ENCODE peak calls at places on chromosomes 3 and 15, in ten cellular contexts. D, H, Q, A, S, M, I, G, J and T are unnamed samples.

GRCh38 chr3:117633207-117633606 is 923.6 kb downstream of the TUSC7 start:
- DNase-seq in G (no peak), D (no peak), M (no peak), A (no peak), I (no peak), Q (no peak), H (no peak), S (no peak), J (no peak), T (no peak)

GRCh38 chr3:151008699-151009098 is 36.2 kb upstream of the CLRN1 start:
- DNase-seq in H (peak; percentile 24), M (no peak), S (no peak), Q (peak; percentile 41), I (no peak), J (no peak), G (no peak), A (no peak), D (no peak), T (peak; percentile 65)

GRCh38 chr15:25055356-25056068 is 100.7 kb downstream of the SNRPN start:
- DNase-seq in H (no peak), I (peak; percentile 29), Q (no peak), J (no peak), A (no peak), D (peak; percentile 19), M (no peak), G (peak; percentile 29), S (peak; percentile 24), T (no peak)

GRCh38 chr15:90031231-90031791 is 30.2 kb downstream of the ZNF710 start:
- DNase-seq in S (no peak), M (peak; percentile 89), H (no peak), I (peak; percentile 50), D (no peak), J (no peak), Q (no peak), G (peak; percentile 58), A (no peak), T (peak; percentile 77)

GRCh38 chr3:138356666-138357409 is 8.5 kb downstream of the MRAS start:
- DNase-seq in I (peak; percentile 33), G (no peak), H (no peak), Q (no peak), M (no peak), D (no peak), J (no peak), A (no peak), S (no peak), T (no peak)

GRCh38 chr15:78263907-78264303 is 457 bp upstream of the DNAJA4 start:
- DNase-seq in I (no peak), M (no peak), G (no peak), J (no peak), H (no peak), S (no peak), Q (no peak), A (no peak), D (no peak), T (no peak)

GRCh38 chr3:47782538-47783308 is 1.0 kb upstream of the SMARCC1 start:
- DNase-seq in G (peak; percentile 52), A (no peak), H (no peak), M (peak; percentile 39), I (no peak), S (no peak), Q (no peak), D (no peak), J (no peak), T (no peak)

GRCh38 chr3:115022835-115023398 is 124.2 kb downstream of the ZBTB20 start:
- DNase-seq in J (no peak), Q (no peak), D (no peak), S (no peak), H (no peak), A (no peak), M (no peak), G (no peak), I (no peak), T (no peak)

GRCh38 chr3:13470894-13471574 is 9.1 kb upstream of the HDAC11 start:
- DNase-seq in J (no peak), Q (no peak), M (no peak), I (peak; percentile 37), H (no peak), D (no peak), A (no peak), S (no peak), G (peak; percentile 41), T (no peak)
- TF ChIP-seq CTCF in J (no peak), Q (no peak), M (no peak), I (no peak), H (no peak), D (no peak), A (no peak), S (no peak), G (no peak), T (no peak)

GRCh38 chr3:57864853-57865252 is 108.7 kb downstream of the SLMAP start:
- DNase-seq in I (no peak), Q (no peak), S (no peak), A (no peak), H (no peak), J (no peak), D (no peak), G (no peak), M (no peak), T (peak; percentile 49)
- TF ChIP-seq CTCF in I (peak; percentile 64), Q (peak; percentile 57), S (peak; percentile 62), A (no peak), H (peak; percentile 31), J (peak; percentile 49), D (no peak), G (no peak), M (peak; percentile 18), T (peak; percentile 67)

DNA sequence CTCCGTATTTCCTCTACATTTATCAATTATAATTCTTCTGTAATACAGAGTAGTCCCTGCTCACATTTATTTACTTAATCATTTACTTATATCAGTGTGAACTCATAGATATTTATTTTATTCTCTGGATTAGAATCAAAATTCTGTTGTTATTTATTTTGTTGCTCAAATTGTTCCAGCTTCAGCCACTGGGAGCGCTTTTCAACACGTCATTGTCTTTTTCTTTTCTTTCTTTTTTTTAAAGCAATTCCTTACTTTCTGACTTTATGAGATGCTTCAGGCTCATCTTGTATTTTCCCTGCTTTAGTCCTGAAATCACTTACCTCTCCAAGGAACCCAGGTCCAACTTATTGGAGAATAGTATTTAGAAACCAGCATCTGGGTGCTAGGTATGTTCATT is 53.4 kb downstream of the GLCE start:
- DNase-seq in I (no peak), D (no peak), Q (no peak), J (no peak), G (no peak), A (no peak), S (no peak), H (no peak), M (no peak), T (no peak)
- TF ChIP-seq CTCF in I (no peak), D (no peak), Q (no peak), J (no peak), G (no peak), A (no peak), S (no peak), H (no peak), M (no peak), T (no peak)

DNA sequence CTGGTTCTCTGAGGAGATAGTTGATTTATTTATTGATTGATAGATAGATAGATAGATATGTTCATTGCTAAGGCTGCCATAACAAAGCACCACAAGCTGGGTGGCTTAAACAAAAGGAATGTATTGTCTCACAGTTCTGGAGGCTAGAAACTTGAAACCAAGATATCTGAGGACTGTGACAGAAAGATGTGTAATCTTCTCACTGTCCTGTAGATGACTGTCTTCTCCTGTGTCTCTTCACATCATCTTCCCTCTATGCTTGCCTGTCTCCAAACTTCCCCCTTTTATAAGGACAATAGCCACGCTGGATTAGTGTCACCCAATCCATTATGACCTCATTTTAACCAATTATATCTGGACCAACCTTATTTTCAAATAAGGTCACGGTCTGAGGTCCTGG is 41.0 kb downstream of the GNB4 start:
- DNase-seq in A (no peak), I (no peak), J (no peak), M (no peak), H (no peak), Q (no peak), D (no peak), S (no peak), G (no peak), T (peak; percentile 31)
- TF ChIP-seq CTCF in A (no peak), I (no peak), J (no peak), M (peak; percentile 45), H (no peak), Q (peak; percentile 21), D (no peak), S (no peak), G (no peak), T (peak; percentile 9)

GRCh38 chr3:25002052-25002451 is 426.0 kb upstream of the RARB start:
- DNase-seq in D (no peak), J (no peak), S (no peak), G (no peak), Q (no peak), H (no peak), M (no peak), I (no peak), A (no peak), T (no peak)
- TF ChIP-seq CTCF in D (no peak), J (no peak), S (no peak), G (no peak), Q (no peak), H (no peak), M (no peak), I (no peak), A (no peak), T (no peak)

DNA sequence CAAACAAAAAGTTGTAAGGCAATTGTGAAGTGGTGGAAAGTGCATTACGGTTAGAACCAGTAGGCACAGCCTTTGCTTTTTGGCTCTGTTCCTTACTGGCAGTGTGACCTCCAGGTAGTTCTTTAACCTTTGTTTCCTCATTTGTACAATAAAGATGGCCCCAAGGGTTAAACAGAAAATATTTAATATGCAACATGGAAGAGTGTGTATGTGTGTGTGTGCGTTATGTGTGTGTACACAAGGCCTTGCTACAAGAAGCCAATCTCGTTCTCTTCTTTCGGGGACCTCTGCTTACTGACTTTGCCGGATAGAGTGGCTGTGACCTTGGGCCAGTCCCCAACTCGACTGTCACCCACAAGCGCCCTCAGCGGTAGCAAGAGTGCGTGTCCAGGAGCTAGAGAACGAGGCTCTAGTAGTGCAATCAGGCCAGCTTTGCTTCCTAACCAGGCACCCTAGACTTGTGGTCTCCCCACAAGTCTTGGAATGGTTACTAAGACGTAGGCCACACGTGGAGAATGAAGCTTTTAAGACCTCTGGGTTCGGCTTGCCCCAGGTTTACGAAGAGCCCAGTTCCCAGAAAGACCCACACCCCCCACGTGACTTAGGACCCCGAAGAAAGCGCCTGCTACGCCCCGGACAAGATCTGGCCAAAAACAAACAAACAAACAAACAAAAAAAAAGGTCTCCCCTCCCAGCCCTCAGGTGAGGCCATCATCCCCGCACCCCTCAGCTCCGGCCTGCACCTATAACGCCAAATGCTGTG is 593 bp downstream of the CIAO2A start:
- DNase-seq in M (no peak), J (peak; percentile 46), Q (no peak), I (peak; percentile 67), G (peak; percentile 88), S (peak; percentile 42), A (no peak), H (no peak), D (peak; percentile 34), T (peak; percentile 66)
- TF ChIP-seq CTCF in M (peak; percentile 45), J (no peak), Q (peak; percentile 6), I (no peak), G (no peak), S (no peak), A (no peak), H (no peak), D (no peak), T (peak; percentile 29)

GRCh38 chr15:49436786-49437185 is 13.7 kb downstream of the FGF7 start:
- DNase-seq in D (no peak), Q (no peak), I (no peak), G (no peak), A (no peak), J (no peak), H (no peak), S (no peak), M (no peak), T (no peak)
- TF ChIP-seq CTCF in D (no peak), Q (no peak), I (no peak), G (no peak), A (no peak), J (no peak), H (no peak), S (no peak), M (no peak), T (no peak)